ENCODE peak calls at places on chromosome 16, in six cellular contexts. P, T, N, L, Z and W are unnamed samples.

GRCh38 chr16:24013733-24014645 is 178.2 kb downstream of the PRKCB start:
- DNase-seq in P (no peak), T (peak; percentile 26), N (peak; percentile 13), L (no peak), Z (peak; percentile 28), W (no peak)

GRCh38 chr16:55035956-55036355 is 105.3 kb downstream of the IRX5 start:
- DNase-seq in P (no peak), T (no peak), N (no peak), L (peak; percentile 14), Z (no peak), W (no peak)

GRCh38 chr16:17328971-17329370 is 141.8 kb downstream of the XYLT1 start:
- DNase-seq in P (no peak), T (no peak), N (no peak), L (no peak), Z (no peak), W (no peak)

GRCh38 chr16:69476920-69477418 is 52.5 kb downstream of the CYB5B start:
- DNase-seq in P (no peak), T (no peak), N (no peak), L (peak; percentile 64), Z (no peak), W (peak; percentile 32)

GRCh38 chr16:88298166-88298881 is 84.4 kb upstream of the ZNF469 start:
- DNase-seq in P (peak; percentile 53), T (no peak), N (no peak), L (peak; percentile 83), Z (no peak), W (no peak)

GRCh38 chr16:2708290-2708639 is 11.8 kb downstream of the PRSS27 start:
- DNase-seq in P (no peak), T (no peak), N (no peak), L (no peak), Z (no peak), W (no peak)

GRCh38 chr16:23711785-23712184 is 1.2 kb downstream of the ERN2 start:
- DNase-seq in P (no peak), T (no peak), N (no peak), L (no peak), Z (no peak), W (no peak)

GRCh38 chr16:84212154-84212553 is 21.2 kb downstream of the ADAD2 start:
- DNase-seq in P (no peak), T (no peak), N (no peak), L (no peak), Z (no peak), W (no peak)

GRCh38 chr16:27408602-27409031 is 6.6 kb downstream of the IL21R start:
- DNase-seq in P (no peak), T (no peak), N (no peak), L (peak; percentile 75), Z (no peak), W (no peak)